ENCODE peak calls at places on chromosomes 16 and 17, in seven cellular contexts. S, G, E, P, H, K and W are unnamed samples.

GRCh38 chr16:84367297-84367680 is 1.0 kb upstream of the ATP2C2 start:
- DNase-seq in S (no peak), G (no peak), E (peak), P (no peak), H (no peak), K (no peak), W (no peak)

GRCh38 chr16:57277586-57277985 is 6.9 kb downstream of the PLLP start:
- DNase-seq in S (no peak), G (no peak), E (no peak), P (peak), H (no peak), K (peak), W (peak)

GRCh38 chr17:36534117-36534880 is at the start of gene MYO19:
- DNase-seq in S (peak), G (peak), E (peak), P (peak), H (peak), K (peak), W (peak)

GRCh38 chr17:74245145-74245817 is 28.8 kb upstream of the DNAI2 start:
- DNase-seq in S (no peak), G (peak), E (peak), P (no peak), H (no peak), K (peak), W (no peak)

GRCh38 chr16:10683160-10683559 is 11.6 kb downstream of the TEKT5 start:
- DNase-seq in S (no peak), G (peak), E (peak), P (no peak), H (no peak), K (no peak), W (no peak)

GRCh38 chr17:42287305-42288077 is 807 bp upstream of the STAT5A start:
- DNase-seq in S (no peak), G (no peak), E (no peak), P (no peak), H (peak), K (no peak), W (peak)

GRCh38 chr16:84294196-84295142 is at the start of gene WFDC1:
- DNase-seq in S (no peak), G (peak), E (peak), P (no peak), H (no peak), K (no peak), W (no peak)

GRCh38 chr16:87968541-87968940 is 17.3 kb downstream of the BANP start:
- DNase-seq in S (no peak), G (no peak), E (no peak), P (no peak), H (no peak), K (peak), W (peak)

GRCh38 chr16:56897026-56897799 is 32.2 kb downstream of the SLC12A3 start:
- DNase-seq in S (no peak), G (no peak), E (peak), P (no peak), H (peak), K (no peak), W (no peak)

GRCh38 chr16:53456625-53457024 is 22.4 kb downstream of the RBL2 start:
- DNase-seq in S (no peak), G (no peak), E (no peak), P (no peak), H (no peak), K (no peak), W (no peak)

GRCh38 chr16:86961133-86961720 is 356.0 kb downstream of the C16orf95 start:
- DNase-seq in S (no peak), G (no peak), E (no peak), P (no peak), H (no peak), K (no peak), W (peak)

GRCh38 chr16:53821957-53822625 is 118.1 kb downstream of the FTO start:
- DNase-seq in S (no peak), G (no peak), E (no peak), P (peak), H (no peak), K (peak), W (peak)

GRCh38 chr17:34626141-34626681 is 46.8 kb downstream of the TMEM132E start:
- DNase-seq in S (no peak), G (peak), E (no peak), P (no peak), H (peak), K (no peak), W (no peak)

GRCh38 chr17:17877548-17878358 is 41.0 kb upstream of the SREBF1 start:
- DNase-seq in S (peak), G (peak), E (peak), P (peak), H (peak), K (peak), W (peak)

GRCh38 chr17:2070241-2071023 is 15.5 kb downstream of the HIC1 start:
- DNase-seq in S (no peak), G (no peak), E (no peak), P (no peak), H (peak), K (no peak), W (no peak)

GRCh38 chr16:3444032-3444388 is 530 bp downstream of the NAA60 start:
- DNase-seq in S (no peak), G (peak), E (peak), P (peak), H (no peak), K (peak), W (peak)

GRCh38 chr17:17073627-17074521 is 31.6 kb downstream of the MPRIP start:
- DNase-seq in S (no peak), G (no peak), E (no peak), P (no peak), H (no peak), K (peak), W (peak)

GRCh38 chr17:76121932-76122383 is 18.4 kb upstream of the EXOC7 start:
- DNase-seq in S (no peak), G (peak), E (no peak), P (no peak), H (no peak), K (no peak), W (no peak)

GRCh38 chr16:62034236-62035114 is 1.8 kb downstream of the CDH8 start:
- DNase-seq in S (no peak), G (no peak), E (peak), P (no peak), H (no peak), K (peak), W (no peak)

GRCh38 chr16:2953706-2954105 is 10.4 kb upstream of the KREMEN2 start:
- DNase-seq in S (no peak), G (no peak), E (peak), P (no peak), H (peak), K (no peak), W (no peak)

GRCh38 chr16:35173295-35173694 is 1713.9 kb downstream of the TP53TG3F start:
- DNase-seq in S (no peak), G (no peak), E (no peak), P (no peak), H (no peak), K (no peak), W (no peak)

GRCh38 chr16:20676268-20676828 is 21.1 kb downstream of the ACSM1 start:
- DNase-seq in S (no peak), G (no peak), E (no peak), P (peak), H (peak), K (no peak), W (no peak)

GRCh38 chr16:89925596-89926079 is 2.5 kb downstream of the TUBB3 start:
- DNase-seq in S (no peak), G (no peak), E (peak), P (no peak), H (no peak), K (no peak), W (no peak)

GRCh38 chr16:1707193-1707790 is 1.3 kb downstream of the MAPK8IP3 start:
- DNase-seq in S (no peak), G (peak), E (no peak), P (no peak), H (peak), K (peak), W (peak)

GRCh38 chr17:14427914-14428639 is 127.2 kb downstream of the HS3ST3B1 start:
- DNase-seq in S (no peak), G (no peak), E (no peak), P (no peak), H (no peak), K (no peak), W (no peak)

GRCh38 chr17:83080641-83081560 is 1.5 kb downstream of the METRNL start:
- DNase-seq in S (no peak), G (no peak), E (no peak), P (no peak), H (peak), K (no peak), W (peak)

GRCh38 chr17:78895322-78895721 is 7.7 kb downstream of the CEP295NL start:
- DNase-seq in S (no peak), G (no peak), E (no peak), P (no peak), H (no peak), K (no peak), W (no peak)

GRCh38 chr17:68522266-68522665 is 10.0 kb downstream of the PRKAR1A start:
- DNase-seq in S (no peak), G (no peak), E (no peak), P (no peak), H (no peak), K (no peak), W (no peak)

GRCh38 chr17:40509626-40510327 is 8.4 kb upstream of the TNS4 start:
- DNase-seq in S (no peak), G (no peak), E (no peak), P (no peak), H (no peak), K (peak), W (no peak)

GRCh38 chr17:62781356-62781755 is 26.8 kb downstream of the MARCHF10 start:
- DNase-seq in S (peak), G (no peak), E (no peak), P (no peak), H (no peak), K (peak), W (peak)

GRCh38 chr17:74454197-74455024 is 12.0 kb upstream of the CD300A start:
- DNase-seq in S (no peak), G (peak), E (peak), P (peak), H (peak), K (no peak), W (peak)

GRCh38 chr17:50203086-50203485 is 1.7 kb upstream of the COL1A1 start:
- DNase-seq in S (no peak), G (no peak), E (peak), P (no peak), H (no peak), K (no peak), W (peak)

GRCh38 chr17:18042969-18043368 is 3.8 kb downstream of the GID4 start:
- DNase-seq in S (no peak), G (no peak), E (no peak), P (no peak), H (no peak), K (no peak), W (no peak)